ENCODE peak calls at places on chromosomes 4 and X, in four cellular contexts. One of them, this sample, is unnamed.
A peak's percentile ranks its signal among the peaks of the same experiment; 100 is the strongest.

GRCh38 chr4:40749717-40750460 is at the start of gene NSUN7:
- DNase-seq in activated CD4-positive, alpha-beta T cell treated with anti-CD3 and anti-CD28 coated beads for 48 hours: peak; percentile 50
- DNase-seq in RPMI7951: no peak
- DNase-seq in psoas muscle: peak; percentile 18
- DNase-seq in this sample: no peak

GRCh38 chrX:46179748-46180147 is 365.5 kb downstream of the ZNF674 start:
- DNase-seq in RPMI7951: no peak
- DNase-seq in psoas muscle: no peak
- DNase-seq in activated CD4-positive, alpha-beta T cell treated with anti-CD3 and anti-CD28 coated beads for 48 hours: no peak
- DNase-seq in this sample: no peak

GRCh38 chr4:184895012-184895795 is 69.4 kb upstream of the ACSL1 start:
- DNase-seq in activated CD4-positive, alpha-beta T cell treated with anti-CD3 and anti-CD28 coated beads for 48 hours: no peak
- DNase-seq in RPMI7951: no peak
- DNase-seq in psoas muscle: no peak
- DNase-seq in this sample: peak; percentile 11

GRCh38 chr4:143406523-143406922 is 69.8 kb downstream of the GAB1 start:
- DNase-seq in activated CD4-positive, alpha-beta T cell treated with anti-CD3 and anti-CD28 coated beads for 48 hours: peak; percentile 49
- DNase-seq in psoas muscle: peak; percentile 54
- DNase-seq in RPMI7951: peak; percentile 94
- DNase-seq in this sample: peak; percentile 28

GRCh38 chr4:74793757-74794340 is 474 bp downstream of the BTC start:
- DNase-seq in RPMI7951: peak; percentile 3
- DNase-seq in psoas muscle: peak; percentile 17
- DNase-seq in activated CD4-positive, alpha-beta T cell treated with anti-CD3 and anti-CD28 coated beads for 48 hours: peak; percentile 22
- DNase-seq in this sample: peak; percentile 30

GRCh38 chrX:51891821-51892551 is 1.4 kb upstream of the MAGED1 start:
- DNase-seq in activated CD4-positive, alpha-beta T cell treated with anti-CD3 and anti-CD28 coated beads for 48 hours: no peak
- DNase-seq in psoas muscle: peak; percentile 33
- DNase-seq in RPMI7951: peak; percentile 96
- DNase-seq in this sample: peak; percentile 18

GRCh38 chrX:9785252-9785943 is 831 bp upstream of the SHROOM2 start:
- DNase-seq in psoas muscle: no peak
- DNase-seq in RPMI7951: no peak
- DNase-seq in activated CD4-positive, alpha-beta T cell treated with anti-CD3 and anti-CD28 coated beads for 48 hours: no peak
- DNase-seq in this sample: no peak

GRCh38 chrX:74636749-74637314 is 22.4 kb upstream of the RLIM start:
- DNase-seq in RPMI7951: no peak
- DNase-seq in psoas muscle: no peak
- DNase-seq in activated CD4-positive, alpha-beta T cell treated with anti-CD3 and anti-CD28 coated beads for 48 hours: no peak
- DNase-seq in this sample: no peak

GRCh38 chrX:41442824-41443560 is 4.2 kb upstream of the NYX start:
- DNase-seq in RPMI7951: no peak
- DNase-seq in activated CD4-positive, alpha-beta T cell treated with anti-CD3 and anti-CD28 coated beads for 48 hours: no peak
- DNase-seq in psoas muscle: no peak
- DNase-seq in this sample: no peak

GRCh38 chr4:101211146-101211553 is 136.2 kb downstream of the PPP3CA start:
- DNase-seq in psoas muscle: no peak
- DNase-seq in activated CD4-positive, alpha-beta T cell treated with anti-CD3 and anti-CD28 coated beads for 48 hours: no peak
- DNase-seq in RPMI7951: peak; percentile 26
- DNase-seq in this sample: no peak

GRCh38 chr4:128357286-128357685 is 69.7 kb upstream of the PGRMC2 start:
- DNase-seq in psoas muscle: no peak
- DNase-seq in RPMI7951: peak; percentile 73
- DNase-seq in activated CD4-positive, alpha-beta T cell treated with anti-CD3 and anti-CD28 coated beads for 48 hours: no peak
- DNase-seq in this sample: no peak

GRCh38 chrX:13747836-13748235 is 13.3 kb downstream of the OFD1 start:
- DNase-seq in activated CD4-positive, alpha-beta T cell treated with anti-CD3 and anti-CD28 coated beads for 48 hours: peak; percentile 20
- DNase-seq in RPMI7951: peak; percentile 59
- DNase-seq in psoas muscle: no peak
- DNase-seq in this sample: peak; percentile 48

GRCh38 chrX:68443155-68443868 is 10.0 kb upstream of the OPHN1 start:
- DNase-seq in activated CD4-positive, alpha-beta T cell treated with anti-CD3 and anti-CD28 coated beads for 48 hours: peak; percentile 10
- DNase-seq in psoas muscle: no peak
- DNase-seq in RPMI7951: peak; percentile 65
- DNase-seq in this sample: peak; percentile 22

GRCh38 chr4:152684587-152684986 is 4.8 kb upstream of the TMEM154 start:
- DNase-seq in psoas muscle: no peak
- DNase-seq in activated CD4-positive, alpha-beta T cell treated with anti-CD3 and anti-CD28 coated beads for 48 hours: no peak
- DNase-seq in RPMI7951: no peak
- DNase-seq in this sample: no peak

GRCh38 chr4:86338989-86339388 is 20.9 kb downstream of the MAPK10 start:
- DNase-seq in RPMI7951: peak; percentile 93
- DNase-seq in psoas muscle: no peak
- DNase-seq in activated CD4-positive, alpha-beta T cell treated with anti-CD3 and anti-CD28 coated beads for 48 hours: no peak
- DNase-seq in this sample: no peak

This sample was measured in HL-60.